ENCODE peak calls at places on chromosome 19, in six cellular contexts. One of them, this sample, is unnamed.

GRCh38 chr19:40561947-40562346 is 14.7 kb upstream of the SHKBP1 start:
- DNase-seq in NCI-H187 treated with DMSO at 0.1 percent for 48 hours: no peak
- DNase-seq in upper lobe of right lung: no peak
- DNase-seq in skeletal muscle cell: no peak
- DNase-seq in GM12892: no peak
- DNase-seq in T-helper 1 cell: no peak
- DNase-seq in this sample: no peak

GRCh38 chr19:48745208-48745995 is 1.3 kb downstream of the IZUMO1 start:
- DNase-seq in upper lobe of right lung: no peak
- DNase-seq in NCI-H187 treated with DMSO at 0.1 percent for 48 hours: no peak
- DNase-seq in GM12892: peak
- DNase-seq in T-helper 1 cell: peak
- DNase-seq in skeletal muscle cell: no peak
- DNase-seq in this sample: no peak

GRCh38 chr19:46296722-46297431 is at the start of gene HIF3A:
- DNase-seq in T-helper 1 cell: no peak
- DNase-seq in upper lobe of right lung: peak
- DNase-seq in NCI-H187 treated with DMSO at 0.1 percent for 48 hours: no peak
- DNase-seq in skeletal muscle cell: peak
- DNase-seq in GM12892: no peak
- DNase-seq in this sample: no peak

GRCh38 chr19:31913103-31913710 is 432.2 kb upstream of the ZNF507 start:
- DNase-seq in T-helper 1 cell: no peak
- DNase-seq in skeletal muscle cell: no peak
- DNase-seq in NCI-H187 treated with DMSO at 0.1 percent for 48 hours: no peak
- DNase-seq in upper lobe of right lung: no peak
- DNase-seq in GM12892: no peak
- DNase-seq in this sample: no peak

GRCh38 chr19:46786236-46787039 is 2.0 kb downstream of the SLC1A5 start:
- DNase-seq in T-helper 1 cell: peak
- DNase-seq in skeletal muscle cell: peak
- DNase-seq in GM12892: peak
- DNase-seq in upper lobe of right lung: peak
- DNase-seq in NCI-H187 treated with DMSO at 0.1 percent for 48 hours: no peak
- DNase-seq in this sample: peak

GRCh38 chr19:16849168-16849567 is 20.0 kb downstream of the SIN3B start:
- DNase-seq in NCI-H187 treated with DMSO at 0.1 percent for 48 hours: no peak
- DNase-seq in T-helper 1 cell: no peak
- DNase-seq in skeletal muscle cell: no peak
- DNase-seq in GM12892: no peak
- DNase-seq in upper lobe of right lung: no peak
- DNase-seq in this sample: no peak

GRCh38 chr19:48413879-48414623 is 20.6 kb downstream of the GRIN2D start:
- DNase-seq in skeletal muscle cell: no peak
- DNase-seq in upper lobe of right lung: peak
- DNase-seq in NCI-H187 treated with DMSO at 0.1 percent for 48 hours: no peak
- DNase-seq in T-helper 1 cell: no peak
- DNase-seq in GM12892: no peak
- DNase-seq in this sample: no peak

GRCh38 chr19:58570770-58571574 is 2.2 kb downstream of the MZF1 start:
- DNase-seq in skeletal muscle cell: no peak
- DNase-seq in NCI-H187 treated with DMSO at 0.1 percent for 48 hours: no peak
- DNase-seq in T-helper 1 cell: no peak
- DNase-seq in upper lobe of right lung: peak
- DNase-seq in GM12892: no peak
- DNase-seq in this sample: no peak

GRCh38 chr19:56751078-56751489 is 79.5 kb upstream of the ZNF835 start:
- DNase-seq in skeletal muscle cell: no peak
- DNase-seq in upper lobe of right lung: no peak
- DNase-seq in T-helper 1 cell: no peak
- DNase-seq in NCI-H187 treated with DMSO at 0.1 percent for 48 hours: no peak
- DNase-seq in GM12892: no peak
- DNase-seq in this sample: no peak

GRCh38 chr19:29640231-29640630 is 25.0 kb upstream of the PLEKHF1 start:
- DNase-seq in skeletal muscle cell: no peak
- DNase-seq in GM12892: no peak
- DNase-seq in upper lobe of right lung: peak
- DNase-seq in NCI-H187 treated with DMSO at 0.1 percent for 48 hours: no peak
- DNase-seq in T-helper 1 cell: no peak
- DNase-seq in this sample: no peak

GRCh38 chr19:38401148-38401547 is 1.7 kb upstream of the FAM98C start:
- DNase-seq in NCI-H187 treated with DMSO at 0.1 percent for 48 hours: no peak
- DNase-seq in skeletal muscle cell: no peak
- DNase-seq in T-helper 1 cell: no peak
- DNase-seq in upper lobe of right lung: no peak
- DNase-seq in GM12892: no peak
- DNase-seq in this sample: peak

GRCh38 chr19:14530005-14530348 is 583 bp downstream of the TECR start:
- DNase-seq in GM12892: no peak
- DNase-seq in upper lobe of right lung: peak
- DNase-seq in skeletal muscle cell: no peak
- DNase-seq in T-helper 1 cell: no peak
- DNase-seq in NCI-H187 treated with DMSO at 0.1 percent for 48 hours: no peak
- DNase-seq in this sample: no peak

GRCh38 chr19:13118424-13119193 is 545 bp downstream of the NACC1 start:
- DNase-seq in skeletal muscle cell: no peak
- DNase-seq in upper lobe of right lung: peak
- DNase-seq in T-helper 1 cell: peak
- DNase-seq in GM12892: peak
- DNase-seq in NCI-H187 treated with DMSO at 0.1 percent for 48 hours: no peak
- DNase-seq in this sample: no peak

GRCh38 chr19:15418112-15418587 is 638 bp downstream of the AKAP8L start:
- DNase-seq in upper lobe of right lung: no peak
- DNase-seq in GM12892: no peak
- DNase-seq in skeletal muscle cell: no peak
- DNase-seq in T-helper 1 cell: no peak
- DNase-seq in NCI-H187 treated with DMSO at 0.1 percent for 48 hours: no peak
- DNase-seq in this sample: no peak

GRCh38 chr19:31943305-31943704 is 402.1 kb upstream of the ZNF507 start:
- DNase-seq in NCI-H187 treated with DMSO at 0.1 percent for 48 hours: no peak
- DNase-seq in skeletal muscle cell: no peak
- DNase-seq in upper lobe of right lung: no peak
- DNase-seq in GM12892: no peak
- DNase-seq in T-helper 1 cell: no peak
- DNase-seq in this sample: no peak

GRCh38 chr19:2072757-2073551 is 21.9 kb upstream of the MKNK2 start:
- DNase-seq in upper lobe of right lung: no peak
- DNase-seq in GM12892: no peak
- DNase-seq in T-helper 1 cell: no peak
- DNase-seq in skeletal muscle cell: no peak
- DNase-seq in NCI-H187 treated with DMSO at 0.1 percent for 48 hours: no peak
- DNase-seq in this sample: no peak

GRCh38 chr19:37977992-37978391 is 71.0 kb downstream of the SIPA1L3 start:
- DNase-seq in GM12892: no peak
- DNase-seq in upper lobe of right lung: peak
- DNase-seq in NCI-H187 treated with DMSO at 0.1 percent for 48 hours: no peak
- DNase-seq in T-helper 1 cell: no peak
- DNase-seq in skeletal muscle cell: peak
- DNase-seq in this sample: no peak

GRCh38 chr19:44024900-44025216 is 321 bp upstream of the ZNF222 start:
- DNase-seq in T-helper 1 cell: no peak
- DNase-seq in upper lobe of right lung: no peak
- DNase-seq in NCI-H187 treated with DMSO at 0.1 percent for 48 hours: no peak
- DNase-seq in GM12892: no peak
- DNase-seq in skeletal muscle cell: no peak
- DNase-seq in this sample: no peak

GRCh38 chr19:9323557-9323918 is 441 bp upstream of the ZNF559 start:
- DNase-seq in NCI-H187 treated with DMSO at 0.1 percent for 48 hours: no peak
- DNase-seq in upper lobe of right lung: peak
- DNase-seq in T-helper 1 cell: peak
- DNase-seq in skeletal muscle cell: peak
- DNase-seq in GM12892: no peak
- DNase-seq in this sample: peak

GRCh38 chr19:50983625-50984292 is at the start of gene KLK7:
- DNase-seq in NCI-H187 treated with DMSO at 0.1 percent for 48 hours: no peak
- DNase-seq in upper lobe of right lung: no peak
- DNase-seq in skeletal muscle cell: no peak
- DNase-seq in GM12892: no peak
- DNase-seq in T-helper 1 cell: no peak
- DNase-seq in this sample: no peak

GRCh38 chr19:42529248-42529764 is 1.0 kb upstream of the CEACAM1 start:
- DNase-seq in NCI-H187 treated with DMSO at 0.1 percent for 48 hours: no peak
- DNase-seq in T-helper 1 cell: peak
- DNase-seq in skeletal muscle cell: peak
- DNase-seq in upper lobe of right lung: peak
- DNase-seq in GM12892: peak
- DNase-seq in this sample: no peak

GRCh38 chr19:4518345-4519171 is at the start of gene PLIN4:
- DNase-seq in T-helper 1 cell: no peak
- DNase-seq in skeletal muscle cell: peak
- DNase-seq in GM12892: no peak
- DNase-seq in upper lobe of right lung: no peak
- DNase-seq in NCI-H187 treated with DMSO at 0.1 percent for 48 hours: no peak
- DNase-seq in this sample: no peak

GRCh38 chr19:45057444-45057843 is 18.6 kb downstream of the CLASRP start:
- DNase-seq in T-helper 1 cell: no peak
- DNase-seq in skeletal muscle cell: no peak
- DNase-seq in NCI-H187 treated with DMSO at 0.1 percent for 48 hours: no peak
- DNase-seq in upper lobe of right lung: no peak
- DNase-seq in GM12892: no peak
- DNase-seq in this sample: no peak

GRCh38 chr19:39223703-39224279 is 19.7 kb upstream of the SYCN start:
- DNase-seq in NCI-H187 treated with DMSO at 0.1 percent for 48 hours: no peak
- DNase-seq in T-helper 1 cell: no peak
- DNase-seq in GM12892: no peak
- DNase-seq in skeletal muscle cell: no peak
- DNase-seq in upper lobe of right lung: no peak
- DNase-seq in this sample: no peak